ENCODE peak calls at places on chromosomes 7 and 10, in eight cellular contexts. L is GM12865, K is WTC11, J is HFF-Myc, A is colonic mucosa, Y is OCI-LY7, P is lower lobe of right lung, I is GM06990. U is an unnamed sample.

GRCh38 chr7:17275749-17276671 is 22.4 kb upstream of the AHR start:
- DNase-seq in L (no peak), J (no peak), P (no peak), Y (no peak), A (no peak), I (no peak), K (no peak), U (no peak)

GRCh38 chr7:96199421-96199820 is 122.5 kb downstream of the SLC25A13 start:
- DNase-seq in J (no peak), K (no peak), L (no peak), Y (no peak), A (no peak), P (no peak), I (no peak), U (no peak)

GRCh38 chr10:43774234-43774769 is 125.6 kb upstream of the ZNF32 start:
- DNase-seq in J (no peak), K (no peak), A (no peak), Y (no peak), I (no peak), L (no peak), P (no peak), U (no peak)

GRCh38 chr10:88092975-88093374 is 229.6 kb downstream of the PTEN start:
- DNase-seq in L (peak), J (no peak), I (no peak), P (no peak), A (no peak), K (no peak), Y (no peak), U (peak)

GRCh38 chr10:50932113-50932512 is 46.7 kb upstream of the A1CF start:
- DNase-seq in K (no peak), P (no peak), J (no peak), Y (no peak), I (no peak), A (no peak), L (no peak), U (no peak)

GRCh38 chr10:76210241-76210640 is 778.8 kb downstream of the LRMDA start:
- DNase-seq in K (no peak), L (no peak), A (no peak), P (no peak), I (no peak), J (no peak), Y (no peak), U (no peak)

GRCh38 chr10:119693262-119693957 is 32.4 kb upstream of the INPP5F start:
- DNase-seq in L (peak), Y (no peak), I (peak), P (no peak), K (no peak), J (no peak), A (no peak), U (no peak)

GRCh38 chr7:47725031-47725780 is 143.3 kb upstream of the TNS3 start:
- DNase-seq in K (no peak), A (no peak), I (no peak), L (no peak), J (no peak), P (no peak), Y (peak), U (no peak)

GRCh38 chr10:24128066-24128751 is 80.7 kb upstream of the KIAA1217 start:
- DNase-seq in L (no peak), Y (no peak), K (no peak), P (no peak), A (no peak), J (no peak), I (no peak), U (no peak)

GRCh38 chr10:22022257-22023051 is 18.9 kb upstream of the DNAJC1 start:
- DNase-seq in I (no peak), L (no peak), A (peak), K (no peak), J (no peak), Y (peak), P (peak), U (no peak)

GRCh38 chr10:110181451-110181850 is 26.0 kb upstream of the MXI1 start:
- DNase-seq in Y (no peak), L (no peak), K (no peak), P (no peak), I (no peak), A (no peak), J (no peak), U (no peak)

GRCh38 chr7:14690075-14690474 is 212.5 kb downstream of the DGKB start:
- DNase-seq in J (no peak), L (no peak), K (no peak), A (no peak), P (no peak), Y (no peak), I (no peak), U (no peak)

GRCh38 chr10:99484626-99485581 is 47.8 kb upstream of the NKX2-3 start:
- DNase-seq in A (no peak), J (no peak), K (peak), L (no peak), I (no peak), P (no peak), Y (no peak), U (no peak)

GRCh38 chr7:96738705-96739104 is 29.1 kb upstream of the SEM1 start:
- DNase-seq in P (no peak), L (no peak), J (no peak), Y (no peak), A (no peak), I (no peak), K (no peak), U (no peak)

GRCh38 chr7:98281757-98282652 is 519 bp downstream of the BRI3 start:
- DNase-seq in I (no peak), K (no peak), J (no peak), A (peak), L (peak), P (peak), Y (peak), U (no peak)

GRCh38 chr7:98282727-98283126 is 1.2 kb downstream of the BRI3 start:
- DNase-seq in J (no peak), L (no peak), Y (no peak), K (no peak), P (no peak), A (no peak), I (no peak), U (no peak)

GRCh38 chr7:98278936-98279335 is 2.5 kb upstream of the BRI3 start:
- DNase-seq in L (no peak), Y (no peak), K (no peak), P (no peak), A (no peak), I (no peak), J (no peak), U (no peak)

GRCh38 chr7:98280296-98280695 is 1.2 kb upstream of the BRI3 start:
- DNase-seq in P (no peak), J (no peak), A (no peak), L (no peak), Y (no peak), K (no peak), I (no peak), U (no peak)

DNA sequence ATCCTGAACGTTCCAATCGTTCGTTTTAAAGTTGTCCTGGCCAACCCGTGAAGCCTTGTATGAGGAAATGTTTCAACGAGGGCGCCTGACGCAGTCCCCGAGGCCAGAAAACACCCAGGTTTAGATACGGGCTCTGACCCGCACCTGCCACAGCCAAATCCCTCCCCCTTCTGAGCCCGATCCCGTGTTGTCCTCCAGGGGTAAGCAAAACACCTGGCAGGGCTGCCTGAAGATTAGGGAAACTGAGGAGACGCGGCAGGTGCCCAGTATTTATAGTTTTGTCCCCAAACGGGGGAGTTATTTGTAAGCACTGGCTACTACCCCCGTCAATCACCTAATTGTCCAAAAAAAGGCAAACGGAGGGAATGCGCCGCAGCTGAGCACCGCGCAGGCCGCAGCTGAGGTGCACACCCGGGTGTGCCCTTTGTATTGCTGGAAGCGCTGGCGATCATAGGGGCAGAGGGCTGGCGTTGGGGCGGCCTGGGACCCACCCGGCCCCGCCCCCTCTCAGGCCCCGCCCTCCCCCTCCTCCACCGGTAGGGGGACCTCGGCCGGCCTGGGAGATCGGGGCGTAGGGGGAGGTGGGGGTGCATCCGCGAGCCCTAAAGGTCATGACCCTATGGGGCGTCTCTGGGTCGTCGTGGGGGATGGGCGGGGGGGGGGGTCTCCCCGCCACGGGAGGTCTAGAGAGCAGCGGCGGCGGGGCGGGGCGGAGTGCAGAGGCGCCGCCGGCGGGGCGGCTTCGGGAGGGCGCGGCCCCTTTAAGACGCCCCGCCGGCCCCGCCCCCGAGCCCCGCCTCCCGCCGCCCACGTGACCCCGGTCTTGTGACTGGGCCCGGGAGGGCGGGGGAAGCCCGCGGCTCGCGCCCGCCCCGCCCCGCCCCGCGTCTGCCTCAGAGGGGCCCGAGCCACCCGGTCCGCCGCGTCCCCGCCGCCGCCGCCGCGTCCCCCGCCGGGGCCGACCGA is at the start of gene BRI3:
- DNase-seq in P (peak), I (peak), A (peak), Y (peak), J (no peak), L (peak), K (peak), U (peak)
- TF ChIP-seq CTCF in P (no peak), I (peak), A (peak), Y (no peak), J (no peak), L (no peak), K (peak), U (no peak)

GRCh38 chr10:79084972-79085597 is 16.3 kb downstream of the ZMIZ1 start:
- DNase-seq in K (no peak), J (no peak), Y (peak), I (peak), A (no peak), P (no peak), L (peak), U (no peak)

GRCh38 chr10:79088176-79088575 is 19.4 kb downstream of the ZMIZ1 start:
- DNase-seq in J (no peak), K (no peak), I (no peak), L (no peak), Y (no peak), A (peak), P (peak), U (no peak)

GRCh38 chr10:79087721-79088120 is 19.0 kb downstream of the ZMIZ1 start:
- DNase-seq in J (no peak), L (no peak), P (no peak), Y (no peak), K (no peak), A (no peak), I (no peak), U (no peak)

GRCh38 chr10:79088613-79089355 is 20.0 kb downstream of the ZMIZ1 start:
- DNase-seq in J (no peak), I (no peak), P (no peak), Y (no peak), A (no peak), L (no peak), K (no peak), U (no peak)

GRCh38 chr10:79086822-79087221 is 18.1 kb downstream of the ZMIZ1 start:
- DNase-seq in P (no peak), L (no peak), A (no peak), J (no peak), K (no peak), I (no peak), Y (no peak), U (no peak)
- TF ChIP-seq CTCF in P (no peak), L (no peak), A (no peak), J (no peak), K (no peak), I (no peak), Y (no peak), U (no peak)

GRCh38 chr7:33421384-33421783 is 292.0 kb downstream of the BBS9 start:
- DNase-seq in P (no peak), I (no peak), Y (no peak), A (no peak), J (no peak), K (no peak), L (no peak), U (no peak)
- TF ChIP-seq CTCF in P (no peak), I (no peak), Y (no peak), A (no peak), J (no peak), K (no peak), L (no peak), U (no peak)

GRCh38 chr10:78397796-78398195 is 364.1 kb downstream of the RPS24 start:
- DNase-seq in A (no peak), K (no peak), P (no peak), J (no peak), L (no peak), I (no peak), Y (no peak), U (no peak)

GRCh38 chr10:78395162-78395561 is 361.5 kb downstream of the RPS24 start:
- DNase-seq in L (no peak), K (no peak), A (no peak), P (no peak), I (no peak), J (no peak), Y (no peak), U (no peak)

GRCh38 chr10:78401882-78402367 is 368.3 kb downstream of the RPS24 start:
- DNase-seq in P (no peak), I (no peak), J (no peak), L (no peak), K (peak), Y (no peak), A (no peak), U (no peak)

GRCh38 chr10:78396754-78397153 is 363.1 kb downstream of the RPS24 start:
- DNase-seq in L (no peak), P (no peak), J (no peak), I (no peak), Y (no peak), A (no peak), K (no peak), U (no peak)

DNA sequence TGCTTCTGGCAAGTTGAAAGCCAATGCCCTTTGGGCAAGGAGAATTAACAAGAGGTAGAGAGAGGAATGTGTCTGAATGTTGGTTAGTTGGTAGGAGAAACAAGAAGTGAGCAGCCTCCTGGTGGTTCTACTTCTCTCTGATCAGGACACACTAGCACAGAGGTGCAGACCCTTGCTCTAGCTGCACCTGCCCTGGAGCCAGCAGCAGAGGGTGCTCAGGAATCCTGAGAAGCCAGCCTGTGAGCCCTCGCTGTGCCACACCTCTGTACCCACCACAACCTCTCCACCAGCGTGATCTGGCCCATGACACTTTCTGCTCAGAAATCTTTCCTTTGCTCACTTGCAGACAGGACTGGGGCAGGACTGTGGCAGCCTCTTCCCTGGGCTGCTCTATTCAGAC is 364.7 kb downstream of the RPS24 start:
- DNase-seq in J (no peak), A (no peak), K (no peak), L (no peak), I (no peak), Y (no peak), P (no peak), U (no peak)
- TF ChIP-seq CTCF in J (no peak), A (no peak), K (no peak), L (no peak), I (no peak), Y (no peak), P (no peak), U (no peak)

DNA sequence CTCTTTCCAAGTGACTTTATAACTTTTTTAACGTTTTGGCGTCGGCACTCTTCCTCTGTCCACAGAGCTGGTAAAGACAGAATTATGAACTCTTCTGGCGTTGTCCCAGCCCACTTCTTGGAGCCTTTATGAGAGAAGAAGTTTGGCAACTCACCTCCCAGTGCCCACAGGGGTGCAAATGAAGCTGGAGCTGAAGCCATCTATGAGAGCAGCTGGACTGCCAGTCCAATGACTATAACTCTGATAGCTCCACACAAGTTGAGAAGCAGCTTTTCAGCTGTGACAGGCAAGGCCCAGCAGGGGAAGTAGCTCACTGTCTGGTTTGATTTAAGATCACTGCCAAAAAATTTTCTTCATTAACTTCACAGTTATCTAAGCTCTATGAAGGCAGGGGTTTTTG is 23.5 kb downstream of the FZD1 start:
- DNase-seq in P (no peak), L (no peak), K (no peak), J (no peak), Y (no peak), A (no peak), I (no peak), U (no peak)
- TF ChIP-seq CTCF in P (no peak), L (no peak), K (no peak), J (no peak), Y (no peak), A (no peak), I (no peak), U (no peak)

GRCh38 chr7:92833766-92834605 is 2.4 kb downstream of the CDK6 start:
- DNase-seq in J (peak), A (peak), K (peak), I (peak), Y (peak), P (peak), L (peak), U (peak)
- TF ChIP-seq CTCF in J (peak), A (peak), K (no peak), I (peak), Y (no peak), P (peak), L (peak), U (no peak)

DNA sequence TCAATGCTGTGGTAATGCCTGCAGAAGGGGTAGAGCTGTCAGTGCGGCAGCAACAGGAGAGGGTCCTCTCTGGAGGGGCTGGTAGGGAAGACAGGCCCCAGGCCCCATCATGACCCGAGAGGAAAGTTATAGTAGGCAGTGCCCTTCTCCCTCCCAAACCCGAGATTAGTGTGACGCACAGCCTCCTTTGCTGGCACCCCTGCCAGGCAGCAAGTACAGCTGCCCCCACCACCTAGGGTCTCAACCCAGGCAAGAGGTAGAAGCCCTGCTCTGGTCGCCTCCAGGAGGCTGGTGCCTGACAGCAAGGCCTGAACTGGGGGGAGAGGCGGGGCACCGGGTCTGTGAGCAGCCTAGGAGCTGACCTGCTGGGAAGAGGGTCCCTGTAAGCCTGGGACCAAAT is 15.5 kb downstream of the LOXL4 start:
- DNase-seq in I (no peak), A (no peak), P (no peak), J (no peak), L (no peak), K (no peak), Y (no peak), U (no peak)
- TF ChIP-seq CTCF in I (no peak), A (no peak), P (no peak), J (no peak), L (no peak), K (no peak), Y (no peak), U (no peak)

DNA sequence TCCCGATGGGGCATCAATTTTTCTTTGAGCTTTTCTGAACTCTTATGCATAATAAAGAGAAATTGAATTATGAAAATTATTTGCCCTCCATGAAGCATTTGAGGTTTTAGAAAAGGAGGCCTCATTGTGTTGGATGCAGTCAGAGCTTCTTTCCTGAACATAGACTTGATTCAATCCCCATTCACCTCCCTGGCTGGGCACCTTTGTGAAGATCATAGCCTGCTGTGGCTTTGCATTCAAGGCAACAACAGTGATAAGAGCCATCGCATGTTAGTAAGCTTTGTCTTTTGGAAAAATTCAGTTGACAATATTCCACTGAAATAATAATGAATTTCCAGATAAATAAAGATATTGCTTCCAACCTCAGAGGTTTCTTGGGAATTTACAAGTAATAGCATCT is 87.0 kb downstream of the TRIL start:
- DNase-seq in J (no peak), Y (no peak), I (no peak), A (no peak), P (no peak), K (no peak), L (no peak), U (no peak)
- TF ChIP-seq CTCF in J (no peak), Y (no peak), I (no peak), A (no peak), P (no peak), K (no peak), L (no peak), U (no peak)

U was measured in mesothelial cell of epicardium.